ENCODE peak calls at places on chromosomes 16 and 17, in five cellular contexts. H is astrocyte, N is K562, A is GM23248, B is HepG2. T is an unnamed sample.
A peak's percentile ranks its signal among the peaks of the same experiment; 100 is the strongest.

GRCh38 chr16:25413962-25414361 is 156.3 kb upstream of the ZKSCAN2 start:
- DNase-seq in H (peak; percentile 6), N (no peak), A (peak; percentile 50), B (no peak), T (peak; percentile 60)

GRCh38 chr16:74521691-74522090 is 85.2 kb downstream of the GLG1 start:
- DNase-seq in H (peak; percentile 58), N (no peak), A (peak; percentile 83), B (no peak), T (peak; percentile 93)

GRCh38 chr17:47741109-47741792 is 8.2 kb downstream of the TBX21 start:
- DNase-seq in H (no peak), N (no peak), A (no peak), B (no peak), T (no peak)

GRCh38 chr16:89323120-89323960 is 105.8 kb downstream of the ZNF778 start:
- DNase-seq in H (no peak), N (no peak), A (no peak), B (no peak), T (no peak)

GRCh38 chr16:65743558-65743957 is 621.7 kb upstream of the CDH11 start:
- DNase-seq in H (no peak), N (no peak), A (no peak), B (no peak), T (no peak)

GRCh38 chr17:5705081-5705875 is 121.0 kb upstream of the NLRP1 start:
- DNase-seq in H (no peak), N (peak; percentile 31), A (peak; percentile 19), B (no peak), T (peak; percentile 33)

GRCh38 chr17:41771389-41772206 is 14.9 kb downstream of the JUP start:
- DNase-seq in H (no peak), N (no peak), A (no peak), B (no peak), T (no peak)

GRCh38 chr16:64989050-64989449 is 132.8 kb downstream of the CDH11 start:
- DNase-seq in H (no peak), N (no peak), A (no peak), B (no peak), T (no peak)

GRCh38 chr17:42853004-42853403 is 2.0 kb downstream of the AOC3 start:
- DNase-seq in H (no peak), N (no peak), A (no peak), B (no peak), T (no peak)

GRCh38 chr16:26019406-26019805 is 327.6 kb downstream of the HS3ST4 start:
- DNase-seq in H (no peak), N (no peak), A (no peak), B (no peak), T (no peak)

GRCh38 chr17:47225436-47225858 is 16.3 kb downstream of the MYL4 start:
- DNase-seq in H (peak; percentile 85), N (no peak), A (peak; percentile 95), B (peak; percentile 45), T (peak; percentile 59)

GRCh38 chr16:48561960-48562393 is 48.0 kb downstream of the N4BP1 start:
- DNase-seq in H (peak; percentile 53), N (no peak), A (peak; percentile 42), B (peak; percentile 86), T (no peak)

GRCh38 chr16:86540894-86541293 is 14.1 kb downstream of the MTHFSD start:
- DNase-seq in H (no peak), N (no peak), A (no peak), B (no peak), T (no peak)

GRCh38 chr17:11485802-11486421 is 112.4 kb upstream of the DNAH9 start:
- DNase-seq in H (no peak), N (no peak), A (no peak), B (no peak), T (no peak)

GRCh38 chr16:74724820-74725549 is 24.3 kb upstream of the MLKL start:
- DNase-seq in H (peak; percentile 75), N (no peak), A (peak; percentile 87), B (no peak), T (no peak)

GRCh38 chr17:72392056-72393010 is 271.5 kb downstream of the SOX9 start:
- DNase-seq in H (peak; percentile 75), N (no peak), A (peak; percentile 89), B (no peak), T (no peak)

GRCh38 chr17:40074175-40074512 is 11.4 kb downstream of the THRA start:
- DNase-seq in H (no peak), N (no peak), A (no peak), B (no peak), T (no peak)

GRCh38 chr17:40071720-40072480 is 9.1 kb downstream of the THRA start:
- DNase-seq in H (no peak), N (no peak), A (peak; percentile 51), B (peak; percentile 46), T (peak; percentile 61)

GRCh38 chr17:40072481-40073346 is 9.9 kb downstream of the THRA start:
- DNase-seq in H (no peak), N (peak; percentile 64), A (peak; percentile 15), B (peak; percentile 66), T (no peak)

GRCh38 chr17:40074871-40075215 is 12.1 kb downstream of the THRA start:
- DNase-seq in H (no peak), N (no peak), A (peak; percentile 43), B (no peak), T (no peak)

GRCh38 chr17:40073454-40074174 is 10.8 kb downstream of the THRA start:
- DNase-seq in H (no peak), N (no peak), A (no peak), B (no peak), T (no peak)
- H3K4me1 ChIP-seq in H (peaks cover 44% of the 10 kb centered on the region), N (peaks cover 80% of the 10 kb centered on the region), A (peaks cover 42% of the 10 kb centered on the region), B (peaks cover 67% of the 10 kb centered on the region), T (peaks cover 46% of the 10 kb centered on the region)

DNA sequence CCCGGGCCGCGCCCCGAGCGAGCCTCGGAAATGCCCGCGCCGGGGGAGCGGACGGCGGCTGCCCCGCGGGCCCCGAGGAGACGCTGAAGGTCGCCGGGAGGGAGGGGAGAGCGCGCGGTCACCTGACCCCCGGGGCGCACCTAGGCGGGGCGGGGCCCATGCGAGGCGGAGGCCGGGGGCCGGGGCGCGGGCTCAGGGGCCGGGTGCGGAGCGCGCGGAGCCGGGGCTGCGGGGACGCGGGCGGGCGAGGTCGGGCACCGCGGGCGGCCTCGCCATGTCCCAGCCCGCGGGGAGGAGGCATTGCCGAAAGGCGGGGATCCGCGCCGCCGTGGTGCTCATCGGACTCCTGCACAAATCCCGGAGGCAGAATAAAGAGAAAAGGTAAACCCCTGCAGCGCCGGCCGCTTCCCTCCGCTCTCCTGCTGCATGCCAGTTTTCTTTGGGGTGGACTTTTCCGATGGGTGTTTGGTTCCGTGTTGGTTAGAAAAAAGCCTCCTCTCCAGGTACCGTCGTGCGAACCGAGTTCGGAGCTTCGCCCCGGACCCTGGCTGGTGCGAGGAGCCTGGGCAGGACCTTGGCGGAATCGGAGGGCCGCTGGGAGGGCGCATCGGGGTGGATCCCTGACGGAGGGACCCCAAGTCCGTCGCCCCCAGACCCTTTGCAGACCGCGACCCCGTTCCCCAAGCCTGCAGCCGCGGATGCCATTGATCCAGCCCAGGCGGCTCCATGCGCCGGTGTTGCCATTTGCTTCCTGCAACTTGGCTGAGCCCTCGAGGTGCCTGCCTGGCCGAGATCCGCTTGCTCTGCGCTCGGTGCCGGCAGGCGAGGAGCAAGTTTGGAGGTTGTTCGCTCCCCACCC is 57.7 kb downstream of the RAP1GAP2 start:
- DNase-seq in H (no peak), N (no peak), A (peak; percentile 63), B (no peak), T (no peak)
- TF ChIP-seq EZH2 in H (peak; percentile 67), N (no peak), A (no peak), B (no peak), T (peak; percentile 99)

DNA sequence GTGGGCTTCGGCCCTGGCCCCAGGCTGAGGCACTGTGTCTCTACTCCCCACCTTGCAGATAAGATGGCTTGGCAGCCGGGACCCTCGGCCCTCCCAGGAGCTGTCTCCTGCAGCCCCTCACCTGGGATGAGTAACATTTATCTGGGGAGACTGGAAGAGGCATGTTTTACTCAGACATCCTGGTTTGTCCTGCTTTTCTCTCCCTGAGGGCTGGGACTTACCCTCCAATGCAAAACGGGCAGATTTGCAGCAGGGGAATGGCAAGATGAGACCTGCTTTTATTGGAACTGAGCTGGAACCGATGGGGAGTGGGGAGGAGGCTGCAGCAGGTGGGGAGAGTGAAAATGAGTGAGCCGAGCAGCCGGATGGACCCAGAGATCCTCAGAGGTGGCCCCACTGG is 27.3 kb upstream of the UBE2G1 start:
- DNase-seq in H (no peak), N (no peak), A (no peak), B (no peak), T (no peak)
- H3K4me1 ChIP-seq in H (no peaks in the 10 kb centered on the region), N (peaks cover 9% of the 10 kb centered on the region), A (no peaks in the 10 kb centered on the region), B (peaks cover 56% of the 10 kb centered on the region), T (no peaks in the 10 kb centered on the region)

DNA sequence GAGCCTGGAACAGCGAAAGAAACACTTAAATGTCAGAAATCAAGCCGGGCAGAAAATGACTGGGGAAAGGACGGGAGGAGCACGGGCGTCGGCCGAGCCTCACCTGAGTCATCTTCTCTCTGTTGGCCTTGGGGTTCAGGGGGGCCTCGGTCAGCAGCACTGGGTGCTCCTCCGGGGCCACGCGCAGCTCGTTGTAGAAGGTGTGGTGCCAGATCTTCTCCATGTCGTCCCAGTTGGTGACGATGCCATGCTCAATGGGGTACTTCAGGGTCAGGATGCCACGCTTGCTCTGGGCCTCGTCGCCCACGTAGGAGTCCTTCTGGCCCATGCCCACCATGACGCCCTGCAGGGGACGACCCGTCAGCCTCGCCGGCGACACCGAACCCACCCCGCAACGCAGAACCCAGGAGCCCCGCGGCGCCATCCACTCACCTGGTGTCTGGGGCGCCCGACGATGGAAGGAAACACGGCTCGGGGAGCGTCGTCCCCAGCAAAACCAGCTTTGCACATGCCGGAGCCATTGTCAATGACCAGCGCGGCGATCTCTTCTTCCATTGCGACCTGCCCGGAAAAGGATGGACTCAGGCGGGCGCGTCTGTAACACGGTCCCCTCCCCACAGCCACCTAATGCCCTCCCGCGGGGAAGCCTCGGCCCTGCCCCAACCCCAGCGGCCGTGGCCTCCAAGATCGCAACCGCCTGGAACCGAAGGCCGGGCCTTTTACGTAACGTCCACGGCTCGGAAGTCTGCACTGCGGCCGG is 619 bp downstream of the ACTG1 start:
- DNase-seq in H (no peak), N (no peak), A (peak; percentile 84), B (no peak), T (no peak)
- TF ChIP-seq EZH2 in H (no peak), N (no peak), A (no peak), B (no peak), T (no peak)

DNA sequence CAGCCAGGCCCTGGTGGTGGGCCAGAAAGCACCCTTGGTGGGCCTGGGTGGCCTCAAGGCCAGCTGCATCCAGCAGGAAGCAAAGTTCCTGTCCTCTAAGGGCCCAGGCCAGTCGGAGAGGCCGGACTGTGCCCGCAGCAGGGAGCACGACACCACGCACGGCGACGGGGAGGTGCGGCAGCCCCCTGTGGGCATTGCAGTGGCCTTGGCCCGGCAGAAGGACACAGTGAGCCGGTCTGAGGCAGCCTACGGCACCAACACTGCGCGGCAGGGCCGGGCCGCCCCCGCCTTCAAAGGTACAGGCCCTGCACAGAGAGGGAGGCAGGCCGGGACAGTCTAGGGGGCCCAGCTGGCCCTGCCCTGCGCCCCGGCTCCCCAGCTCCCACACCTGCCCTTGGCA is 48.0 kb downstream of the BAHCC1 start:
- DNase-seq in H (no peak), N (no peak), A (no peak), B (no peak), T (no peak)
- H3K4me1 ChIP-seq in H (no peaks in the 10 kb centered on the region), N (peaks cover 78% of the 10 kb centered on the region), A (no peaks in the 10 kb centered on the region), B (no peaks in the 10 kb centered on the region), T (peaks cover 10% of the 10 kb centered on the region)

T was measured in A673.